ENCODE peak calls at places on chromosomes 3 and 15, in four cellular contexts. J, W, B and P are unnamed samples.

GRCh38 chr15:68729789-68730201 is 90.9 kb downstream of the ANP32A start:
- DNase-seq in W (no peak), B (no peak), J (no peak), P (no peak)

GRCh38 chr3:58656631-58657030 is 9.9 kb downstream of the FAM3D start:
- DNase-seq in B (no peak), W (no peak), J (no peak), P (no peak)

GRCh38 chr3:150080058-150080730 is 109.5 kb upstream of the PFN2 start:
- DNase-seq in B (no peak), W (no peak), J (no peak), P (no peak)

GRCh38 chr3:111531446-111531845 is 10.6 kb upstream of the CD96 start:
- DNase-seq in W (no peak), J (no peak), B (no peak), P (no peak)

GRCh38 chr3:37993811-37994638 is 3.4 kb downstream of the VILL start:
- DNase-seq in J (peak; percentile 89), B (no peak), W (no peak), P (peak; percentile 82)

GRCh38 chr3:176714034-176714433 is 483.2 kb downstream of the TBL1XR1 start:
- DNase-seq in J (no peak), B (no peak), W (no peak), P (no peak)

GRCh38 chr15:52448010-52448890 is 80.4 kb downstream of the MYO5A start:
- DNase-seq in B (no peak), W (no peak), J (no peak), P (no peak)

GRCh38 chr15:60782316-60782715 is 303.4 kb upstream of the ICE2 start:
- DNase-seq in J (no peak), B (no peak), W (no peak), P (no peak)

GRCh38 chr3:152317956-152318355 is 49.2 kb downstream of the MBNL1 start:
- DNase-seq in J (no peak), W (no peak), B (no peak), P (no peak)

GRCh38 chr3:11662392-11662990 is 18.8 kb upstream of the VGLL4 start:
- DNase-seq in J (no peak), B (peak; percentile 24), W (no peak), P (no peak)

GRCh38 chr3:38365469-38366062 is 19.0 kb downstream of the XYLB start:
- DNase-seq in W (no peak), B (no peak), J (no peak), P (no peak)

GRCh38 chr3:23264413-23264812 is 61.3 kb downstream of the UBE2E2 start:
- DNase-seq in J (no peak), B (no peak), W (no peak), P (no peak)

GRCh38 chr3:179149239-179149887 is 1.2 kb downstream of the PIK3CA start:
- DNase-seq in W (peak; percentile 53), B (peak; percentile 1), J (peak; percentile 10), P (no peak)

GRCh38 chr3:44875596-44875995 is 1.2 kb downstream of the TGM4 start:
- DNase-seq in W (no peak), B (no peak), J (no peak), P (no peak)

GRCh38 chr15:43769584-43770228 is 7.1 kb downstream of the ELL3 start:
- DNase-seq in J (peak; percentile 59), W (no peak), B (peak; percentile 28), P (peak; percentile 72)

GRCh38 chr15:75454471-75455418 is 3.3 kb upstream of the SIN3A start:
- DNase-seq in J (peak; percentile 48), W (no peak), B (peak; percentile 71), P (peak; percentile 66)

GRCh38 chr15:42102646-42103235 is 8.4 kb upstream of the PLA2G4D start:
- DNase-seq in B (no peak), J (no peak), W (no peak), P (no peak)

GRCh38 chr3:169266351-169266750 is 397.2 kb downstream of the MECOM start:
- DNase-seq in J (no peak), W (no peak), B (no peak), P (no peak)

GRCh38 chr3:123076112-123076495 is 9.3 kb downstream of the PDIA5 start:
- DNase-seq in J (no peak), W (no peak), B (no peak), P (no peak)

GRCh38 chr3:143120716-143121239 is 1.2 kb downstream of the CHST2 start:
- DNase-seq in W (no peak), J (peak; percentile 38), B (peak; percentile 15), P (peak; percentile 50)

GRCh38 chr15:50970524-50970923 is 62.0 kb downstream of the AP4E1 start:
- DNase-seq in J (no peak), B (no peak), W (peak; percentile 3), P (no peak)

GRCh38 chr3:190321789-190322603 is at the start of gene CLDN1:
- DNase-seq in W (no peak), J (peak; percentile 30), B (peak; percentile 59), P (peak; percentile 86)

GRCh38 chr3:30864158-30864557 is 30.3 kb downstream of the GADL1 start:
- DNase-seq in W (no peak), B (no peak), J (no peak), P (no peak)

GRCh38 chr15:94677202-94677790 is 445.9 kb downstream of the MCTP2 start:
- DNase-seq in J (no peak), B (no peak), W (no peak), P (no peak)

GRCh38 chr3:54877675-54878544 is 49.9 kb downstream of the LRTM1 start:
- DNase-seq in J (no peak), B (no peak), W (no peak), P (no peak)

GRCh38 chr15:71934446-71934845 is 124.1 kb downstream of the NR2E3 start:
- DNase-seq in B (no peak), J (no peak), W (no peak), P (no peak)

GRCh38 chr3:126288314-126288713 is 68.9 kb downstream of the KLF15 start:
- DNase-seq in J (no peak), W (no peak), B (no peak), P (no peak)

GRCh38 chr3:45057557-45057956 is 31.5 kb downstream of the CLEC3B start:
- DNase-seq in B (no peak), W (no peak), J (no peak), P (no peak)

GRCh38 chr3:57928511-57928910 is 79.7 kb upstream of the FLNB start:
- DNase-seq in W (no peak), J (no peak), B (no peak), P (no peak)

GRCh38 chr3:43606274-43606673 is 15.5 kb downstream of the ANO10 start:
- DNase-seq in J (no peak), W (no peak), B (no peak), P (no peak)

GRCh38 chr3:166111562-166111961 is 274.3 kb upstream of the BCHE start:
- DNase-seq in B (no peak), W (no peak), J (no peak), P (no peak)

GRCh38 chr3:16309558-16309957 is 44.5 kb downstream of the OXNAD1 start:
- DNase-seq in B (no peak), W (peak; percentile 77), J (peak; percentile 47), P (no peak)

GRCh38 chr15:70436428-70436827 is 326.9 kb downstream of the UACA start:
- DNase-seq in B (no peak), J (no peak), W (peak; percentile 55), P (no peak)

DNA sequence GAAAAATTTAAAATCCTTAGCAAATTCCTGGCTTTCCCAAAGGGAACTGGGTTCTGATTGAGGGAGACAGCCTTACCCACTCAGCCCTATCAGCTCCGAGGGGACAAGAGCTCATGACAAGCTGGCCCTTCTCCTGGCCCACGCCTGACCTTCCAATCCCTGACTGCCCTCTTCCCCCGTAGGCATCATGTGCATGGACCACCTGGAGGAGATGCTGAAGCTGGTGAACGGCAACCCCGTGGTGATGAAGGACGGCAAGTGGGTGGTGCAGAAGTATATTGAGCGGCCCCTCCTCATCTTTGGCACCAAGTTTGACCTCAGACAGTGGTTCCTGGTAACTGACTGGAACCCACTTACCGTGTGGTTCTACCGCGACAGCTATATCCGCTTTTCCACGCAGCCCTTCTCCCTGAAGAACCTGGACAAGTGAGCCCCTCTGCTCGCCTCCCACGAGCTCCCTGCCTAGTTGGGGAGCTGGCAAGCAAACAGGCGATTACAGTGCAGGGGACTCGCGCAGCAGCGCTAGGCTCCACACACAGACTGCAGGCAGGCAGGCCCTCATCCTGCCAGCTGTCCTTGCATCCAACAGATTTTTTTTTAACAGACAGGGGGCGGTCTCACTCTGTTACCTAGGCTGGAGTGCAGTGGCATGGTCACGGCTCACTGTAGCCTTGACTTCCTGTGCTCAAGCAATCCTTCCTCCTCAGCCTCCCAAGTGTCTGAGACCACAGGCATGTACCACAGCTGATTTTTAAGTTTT is 16.8 kb downstream of the RPUSD3 start:
- DNase-seq in W (no peak), B (peak; percentile 44), J (peak; percentile 33), P (peak; percentile 44)
- TF ChIP-seq SMC3 in W (no peak), B (peak; percentile 49), J (peak; percentile 24), P (no peak)

GRCh38 chr15:33795076-33795475 is 173.2 kb upstream of the CHRM5 start:
- DNase-seq in J (no peak), B (no peak), W (no peak), P (no peak)
- TF ChIP-seq RCOR1 in J (no peak), B (no peak), W (no peak), P (no peak)

GRCh38 chr15:78057803-78058202 is 19.7 kb downstream of the TBC1D2B start:
- DNase-seq in B (no peak), J (no peak), W (no peak), P (peak; percentile 67)

GRCh38 chr15:78058401-78058935 is 19.0 kb downstream of the TBC1D2B start:
- DNase-seq in B (no peak), J (no peak), W (no peak), P (no peak)

GRCh38 chr15:78055923-78056713 is 21.4 kb downstream of the TBC1D2B start:
- DNase-seq in W (no peak), J (no peak), B (no peak), P (no peak)

GRCh38 chr15:78054971-78055370 is 22.5 kb downstream of the TBC1D2B start:
- DNase-seq in W (no peak), J (no peak), B (no peak), P (no peak)

DNA sequence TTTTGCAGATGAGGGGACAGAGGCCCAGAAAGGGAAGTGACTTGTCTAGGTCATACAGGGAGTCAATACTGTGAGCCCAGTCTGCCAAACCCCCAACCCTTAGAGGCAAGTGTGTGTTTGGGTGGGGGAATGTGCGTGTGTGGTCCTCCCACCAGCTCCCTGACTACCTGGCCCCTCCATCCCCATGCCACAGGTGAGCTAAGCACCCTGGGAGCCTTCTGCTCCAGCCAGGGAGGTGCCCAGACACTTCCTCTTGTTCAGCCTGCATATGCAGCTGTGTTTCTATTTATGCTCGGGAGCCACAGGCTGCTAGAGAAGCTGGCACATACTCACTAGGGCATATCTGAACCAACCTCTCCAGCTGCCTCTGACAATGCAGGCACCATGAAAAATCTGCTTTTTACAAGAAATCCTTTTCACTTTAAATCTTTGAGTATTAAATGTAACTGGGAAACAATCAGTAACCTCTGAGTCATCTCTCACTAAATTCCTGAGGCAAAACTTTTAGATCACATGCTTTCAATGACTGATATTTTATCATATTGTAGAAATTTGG is 20.7 kb downstream of the TBC1D2B start:
- DNase-seq in W (no peak), J (no peak), B (no peak), P (no peak)
- TF ChIP-seq SMC3 in W (no peak), J (no peak), B (no peak), P (no peak)

DNA sequence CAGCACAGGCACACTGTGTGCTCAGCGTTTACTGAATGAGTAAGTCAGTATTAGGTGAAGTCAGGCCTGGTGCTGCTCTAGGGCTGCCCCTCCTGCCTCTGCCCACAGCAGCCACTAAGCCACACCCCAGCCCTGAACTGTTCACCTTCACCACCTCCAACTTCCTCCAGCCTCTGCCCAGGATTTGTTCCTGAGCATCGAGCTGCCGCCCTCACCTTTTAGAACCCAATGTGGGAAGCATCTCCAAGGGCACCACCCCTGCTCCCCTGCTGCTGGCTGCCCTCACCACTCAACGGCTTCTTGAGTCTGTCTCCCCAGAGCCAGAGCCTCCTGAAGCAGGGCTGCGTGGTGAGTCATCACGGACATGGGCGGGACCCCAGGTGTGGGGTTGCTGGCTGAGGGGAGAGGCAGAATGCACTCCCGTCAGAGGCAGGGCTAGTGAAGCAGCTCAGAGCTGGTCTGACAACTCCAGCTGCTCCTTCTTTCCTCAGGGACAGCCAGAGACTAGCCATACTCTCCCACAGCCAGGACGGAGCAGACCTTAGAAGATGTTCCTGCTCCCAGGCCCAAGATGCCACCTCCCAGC is 5.8 kb downstream of the HYAL2 start:
- DNase-seq in B (no peak), J (peak; percentile 62), W (no peak), P (no peak)
- TF ChIP-seq RCOR1 in B (no peak), J (no peak), W (no peak), P (no peak)